ENCODE peak calls at places on chromosomes 16 and 17, in five cellular contexts. Z is choroid plexus epithelial cell; N is CD8-positive, alpha-beta T cell; S is HFFc6; Y is H7. G is an unnamed sample.

GRCh38 chr16:85206472-85207356 is 94.4 kb upstream of the CIBAR2 start:
- DNase-seq in Y (peak), S (no peak), N (no peak), Z (peak), G (no peak)

GRCh38 chr17:43560461-43561427 is 14.6 kb upstream of the ETV4 start:
- DNase-seq in Z (no peak), N (no peak), S (no peak), Y (no peak), G (no peak)

GRCh38 chr17:64787921-64788271 is 125.8 kb upstream of the SMURF2 start:
- DNase-seq in N (no peak), S (no peak), Z (no peak), Y (peak), G (no peak)

GRCh38 chr17:59440757-59441458 is 109.5 kb downstream of the YPEL2 start:
- DNase-seq in Z (peak), Y (peak), S (peak), N (peak), G (peak)

GRCh38 chr17:61556224-61557188 is 34.5 kb downstream of the NACA2 start:
- DNase-seq in Z (peak), Y (no peak), N (no peak), S (no peak), G (no peak)

GRCh38 chr17:72363336-72363620 is 242.5 kb downstream of the SOX9 start:
- DNase-seq in N (no peak), Z (no peak), Y (no peak), S (no peak), G (no peak)

GRCh38 chr17:43784628-43785101 is 4.4 kb downstream of the CFAP97D1 start:
- DNase-seq in Y (no peak), Z (peak), N (no peak), S (peak), G (peak)

GRCh38 chr16:66662445-66663194 is 33.9 kb downstream of the CMTM4 start:
- DNase-seq in S (peak), N (no peak), Y (peak), Z (peak), G (peak)

GRCh38 chr16:3304370-3304769 is 860 bp downstream of the TIGD7 start:
- DNase-seq in S (no peak), Z (peak), N (no peak), Y (no peak), G (peak)

GRCh38 chr16:84537431-84538151 is 33.1 kb upstream of the MEAK7 start:
- DNase-seq in S (no peak), N (no peak), Z (no peak), Y (no peak), G (no peak)

GRCh38 chr17:43945074-43945824 is 3.0 kb upstream of the PPY start:
- DNase-seq in Z (no peak), N (no peak), Y (no peak), S (peak), G (no peak)

G was measured in ELR.